ENCODE peak calls at places on chromosomes 7 and 10, in four cellular contexts. One of them, this sample, is unnamed.

GRCh38 chr7:37901236-37901827 is 15.3 kb downstream of the SFRP4 start:
- DNase-seq in HCT116: peak
- DNase-seq in coronary artery: no peak
- DNase-seq in CD8-positive, alpha-beta T cell: no peak
- DNase-seq in this sample: peak

GRCh38 chr10:132110713-132111112 is 45.0 kb downstream of the JAKMIP3 start:
- DNase-seq in HCT116: no peak
- DNase-seq in coronary artery: peak
- DNase-seq in CD8-positive, alpha-beta T cell: no peak
- DNase-seq in this sample: no peak

GRCh38 chr10:133129151-133129853 is 30.7 kb upstream of the KNDC1 start:
- DNase-seq in HCT116: no peak
- DNase-seq in coronary artery: no peak
- DNase-seq in CD8-positive, alpha-beta T cell: no peak
- DNase-seq in this sample: no peak

GRCh38 chr10:74394416-74394969 is 243.5 kb downstream of the ADK start:
- DNase-seq in HCT116: no peak
- DNase-seq in coronary artery: no peak
- DNase-seq in CD8-positive, alpha-beta T cell: no peak
- DNase-seq in this sample: no peak

GRCh38 chr10:102752934-102753664 is 9.4 kb downstream of the WBP1L start:
- DNase-seq in HCT116: no peak
- DNase-seq in coronary artery: no peak
- DNase-seq in CD8-positive, alpha-beta T cell: no peak
- DNase-seq in this sample: peak

GRCh38 chr10:91210435-91210834 is 10.0 kb upstream of the PCGF5 start:
- DNase-seq in HCT116: no peak
- DNase-seq in coronary artery: no peak
- DNase-seq in CD8-positive, alpha-beta T cell: no peak
- DNase-seq in this sample: no peak

GRCh38 chr10:104642311-104643022 is 1.4 kb downstream of the SORCS3 start:
- DNase-seq in HCT116: no peak
- DNase-seq in coronary artery: no peak
- DNase-seq in CD8-positive, alpha-beta T cell: no peak
- DNase-seq in this sample: peak

GRCh38 chr7:77269360-77270075 is 69.9 kb upstream of the FGL2 start:
- DNase-seq in HCT116: no peak
- DNase-seq in coronary artery: no peak
- DNase-seq in CD8-positive, alpha-beta T cell: no peak
- DNase-seq in this sample: no peak

GRCh38 chr10:98029149-98030092 is 1.0 kb downstream of the CRTAC1 start:
- DNase-seq in HCT116: no peak
- DNase-seq in coronary artery: no peak
- DNase-seq in CD8-positive, alpha-beta T cell: no peak
- DNase-seq in this sample: no peak

GRCh38 chr10:69333205-69333604 is 54.9 kb downstream of the HK1 start:
- DNase-seq in HCT116: no peak
- DNase-seq in coronary artery: peak
- DNase-seq in CD8-positive, alpha-beta T cell: no peak
- DNase-seq in this sample: peak

GRCh38 chr7:146700015-146700560 is 583.5 kb downstream of the CNTNAP2 start:
- DNase-seq in HCT116: no peak
- DNase-seq in coronary artery: no peak
- DNase-seq in CD8-positive, alpha-beta T cell: no peak
- DNase-seq in this sample: no peak

GRCh38 chr7:82441916-82442478 is 1.6 kb downstream of the CACNA2D1 start:
- DNase-seq in HCT116: no peak
- DNase-seq in coronary artery: no peak
- DNase-seq in CD8-positive, alpha-beta T cell: no peak
- DNase-seq in this sample: peak

GRCh38 chr7:96199421-96199820 is 122.5 kb downstream of the SLC25A13 start:
- DNase-seq in HCT116: no peak
- DNase-seq in coronary artery: no peak
- DNase-seq in CD8-positive, alpha-beta T cell: no peak
- DNase-seq in this sample: peak

GRCh38 chr7:142855401-142855743 is 496 bp downstream of the EPHB6 start:
- DNase-seq in HCT116: no peak
- DNase-seq in coronary artery: no peak
- DNase-seq in CD8-positive, alpha-beta T cell: no peak
- DNase-seq in this sample: no peak
- H3K4me3 ChIP-seq in HCT116: peak
- H3K4me3 ChIP-seq in coronary artery: peak
- H3K4me3 ChIP-seq in CD8-positive, alpha-beta T cell: peak
- H3K4me3 ChIP-seq in this sample: peak

GRCh38 chr7:137936509-137937201 is 65.2 kb downstream of the CREB3L2 start:
- DNase-seq in HCT116: no peak
- DNase-seq in coronary artery: no peak
- DNase-seq in CD8-positive, alpha-beta T cell: no peak
- DNase-seq in this sample: no peak

GRCh38 chr7:137934176-137934826 is 67.6 kb downstream of the CREB3L2 start:
- DNase-seq in HCT116: no peak
- DNase-seq in coronary artery: no peak
- DNase-seq in CD8-positive, alpha-beta T cell: no peak
- DNase-seq in this sample: no peak

GRCh38 chr7:137933270-137934017 is 68.4 kb downstream of the CREB3L2 start:
- DNase-seq in HCT116: no peak
- DNase-seq in coronary artery: no peak
- DNase-seq in CD8-positive, alpha-beta T cell: no peak
- DNase-seq in this sample: peak

GRCh38 chr7:137935849-137936508 is 65.9 kb downstream of the CREB3L2 start:
- DNase-seq in HCT116: no peak
- DNase-seq in coronary artery: no peak
- DNase-seq in CD8-positive, alpha-beta T cell: peak
- DNase-seq in this sample: no peak

DNA sequence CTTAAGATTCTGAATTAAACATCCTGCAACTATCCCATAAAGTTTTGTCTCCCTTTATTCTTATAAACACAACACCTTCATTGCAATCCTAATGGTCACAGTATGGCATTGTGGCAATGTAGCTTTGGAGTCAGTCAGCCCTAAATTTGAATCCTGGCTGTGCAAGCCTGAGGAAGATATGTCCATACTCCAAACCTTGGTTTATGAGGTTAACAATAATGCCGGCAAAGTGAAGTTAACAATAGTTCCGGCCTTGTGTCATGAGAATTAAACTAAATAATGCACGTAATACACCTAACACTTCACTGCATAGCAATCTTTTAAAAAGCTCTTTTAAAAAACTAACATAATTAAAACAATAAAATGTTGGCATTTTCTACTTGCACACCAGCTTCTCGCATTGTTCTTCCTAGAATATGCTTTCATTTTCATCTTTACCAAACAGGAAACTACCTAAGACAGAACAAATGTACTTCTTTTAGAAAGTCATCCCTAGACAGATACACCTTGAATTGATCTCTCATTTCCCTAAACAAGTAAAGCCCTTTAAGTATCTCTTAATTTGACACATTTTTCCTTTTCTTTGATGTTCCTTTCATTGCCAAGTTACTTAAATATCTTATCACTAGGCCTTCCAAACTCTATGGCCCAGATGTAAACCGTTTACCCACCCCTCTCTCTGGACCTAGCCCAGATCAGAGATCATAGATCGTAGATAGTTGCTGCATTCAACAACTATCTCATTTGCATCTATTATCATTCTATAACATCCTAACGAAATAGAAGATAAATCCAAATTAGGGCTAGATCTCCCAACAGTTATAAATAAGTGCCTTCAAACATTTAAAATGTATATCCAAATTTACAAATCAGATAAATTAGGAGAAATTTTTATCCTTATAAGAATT is 66.7 kb downstream of the CREB3L2 start:
- DNase-seq in HCT116: no peak
- DNase-seq in coronary artery: no peak
- DNase-seq in CD8-positive, alpha-beta T cell: no peak
- DNase-seq in this sample: no peak
- H3K4me3 ChIP-seq in HCT116: no peak
- H3K4me3 ChIP-seq in coronary artery: peak
- H3K4me3 ChIP-seq in CD8-positive, alpha-beta T cell: peak
- H3K4me3 ChIP-seq in this sample: no peak

GRCh38 chr10:99457808-99458207 is 27.4 kb upstream of the GOT1 start:
- DNase-seq in HCT116: no peak
- DNase-seq in coronary artery: no peak
- DNase-seq in CD8-positive, alpha-beta T cell: no peak
- DNase-seq in this sample: peak
- H3K4me3 ChIP-seq in HCT116: no peak
- H3K4me3 ChIP-seq in coronary artery: no peak
- H3K4me3 ChIP-seq in CD8-positive, alpha-beta T cell: no peak
- H3K4me3 ChIP-seq in this sample: no peak

GRCh38 chr10:3775671-3776551 is 9.1 kb downstream of the KLF6 start:
- DNase-seq in HCT116: peak
- DNase-seq in coronary artery: peak
- DNase-seq in CD8-positive, alpha-beta T cell: no peak
- DNase-seq in this sample: peak
- H3K4me3 ChIP-seq in HCT116: no peak
- H3K4me3 ChIP-seq in coronary artery: peak
- H3K4me3 ChIP-seq in CD8-positive, alpha-beta T cell: no peak
- H3K4me3 ChIP-seq in this sample: no peak

DNA sequence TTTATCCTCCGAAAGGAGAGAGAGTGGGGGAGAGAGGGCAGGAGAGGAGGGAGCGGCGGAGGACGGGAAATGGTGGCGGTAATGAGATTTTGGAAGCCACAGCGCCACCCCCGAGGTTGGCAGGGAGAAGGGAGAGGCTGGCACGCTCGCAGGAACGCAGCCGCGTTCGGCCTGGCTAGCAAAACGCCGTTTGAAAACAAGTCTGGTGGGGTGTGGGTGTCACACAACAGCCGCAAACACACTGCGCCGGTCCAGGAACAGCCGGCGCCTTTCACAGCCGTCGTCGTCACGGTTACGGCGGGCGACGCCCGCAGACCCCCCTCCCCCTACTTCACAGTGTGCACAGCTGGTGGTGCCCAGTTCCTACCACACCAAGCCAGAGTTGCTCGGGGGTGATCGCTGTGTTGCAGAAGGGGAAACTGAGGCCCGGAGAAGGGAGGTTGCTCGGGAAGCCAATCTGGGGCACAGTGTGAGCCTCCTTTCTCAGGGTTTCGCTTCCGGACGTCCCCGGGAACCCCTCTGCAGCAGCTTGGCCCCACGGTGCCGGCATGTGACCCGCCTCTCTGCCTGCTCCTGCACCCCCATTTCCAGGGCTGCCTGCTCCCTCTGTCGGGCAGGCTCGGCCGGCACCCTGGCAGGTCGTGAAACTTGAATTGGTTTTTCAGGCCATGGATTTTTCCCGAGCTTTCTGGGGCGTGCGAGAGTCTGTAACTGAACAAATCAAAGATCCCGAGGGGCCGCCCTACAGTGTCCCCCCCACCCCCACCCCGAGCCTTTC is 57.8 kb downstream of the UNCX start:
- DNase-seq in HCT116: no peak
- DNase-seq in coronary artery: no peak
- DNase-seq in CD8-positive, alpha-beta T cell: peak
- DNase-seq in this sample: peak
- H3K4me3 ChIP-seq in HCT116: no peak
- H3K4me3 ChIP-seq in coronary artery: peak
- H3K4me3 ChIP-seq in CD8-positive, alpha-beta T cell: peak
- H3K4me3 ChIP-seq in this sample: peak

DNA sequence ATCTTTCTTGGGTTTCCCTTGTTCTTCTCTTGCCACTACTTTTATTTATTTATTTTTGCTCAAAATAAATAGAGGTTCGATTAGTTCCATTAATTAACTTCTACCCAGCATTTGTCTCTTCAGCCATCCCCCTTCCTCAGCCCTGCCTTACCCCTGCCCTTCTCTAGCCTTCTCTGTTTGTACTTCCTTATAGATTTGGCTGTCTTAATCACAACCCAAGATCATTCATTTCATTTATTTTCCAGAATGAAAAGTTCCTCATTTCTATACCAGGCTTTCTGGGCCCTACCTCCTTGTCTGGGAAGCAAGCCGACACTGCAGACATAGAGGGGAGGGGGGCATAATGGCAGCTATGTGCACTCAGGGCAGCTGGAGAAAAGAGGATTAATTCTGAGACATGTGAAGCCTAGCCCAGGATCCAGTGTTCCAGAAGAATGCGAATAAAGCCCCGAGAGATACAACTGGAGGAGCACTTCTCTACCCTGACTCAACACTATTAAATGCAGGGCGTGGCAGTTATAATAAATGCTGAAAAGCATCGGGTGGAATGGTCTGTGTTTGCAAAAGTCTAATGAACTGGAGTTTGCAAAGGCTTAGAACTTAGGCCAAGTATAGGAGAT is 6.4 kb upstream of the PDCD4 start:
- DNase-seq in HCT116: no peak
- DNase-seq in coronary artery: no peak
- DNase-seq in CD8-positive, alpha-beta T cell: no peak
- DNase-seq in this sample: peak
- H3K4me3 ChIP-seq in HCT116: peak
- H3K4me3 ChIP-seq in coronary artery: no peak
- H3K4me3 ChIP-seq in CD8-positive, alpha-beta T cell: peak
- H3K4me3 ChIP-seq in this sample: no peak

DNA sequence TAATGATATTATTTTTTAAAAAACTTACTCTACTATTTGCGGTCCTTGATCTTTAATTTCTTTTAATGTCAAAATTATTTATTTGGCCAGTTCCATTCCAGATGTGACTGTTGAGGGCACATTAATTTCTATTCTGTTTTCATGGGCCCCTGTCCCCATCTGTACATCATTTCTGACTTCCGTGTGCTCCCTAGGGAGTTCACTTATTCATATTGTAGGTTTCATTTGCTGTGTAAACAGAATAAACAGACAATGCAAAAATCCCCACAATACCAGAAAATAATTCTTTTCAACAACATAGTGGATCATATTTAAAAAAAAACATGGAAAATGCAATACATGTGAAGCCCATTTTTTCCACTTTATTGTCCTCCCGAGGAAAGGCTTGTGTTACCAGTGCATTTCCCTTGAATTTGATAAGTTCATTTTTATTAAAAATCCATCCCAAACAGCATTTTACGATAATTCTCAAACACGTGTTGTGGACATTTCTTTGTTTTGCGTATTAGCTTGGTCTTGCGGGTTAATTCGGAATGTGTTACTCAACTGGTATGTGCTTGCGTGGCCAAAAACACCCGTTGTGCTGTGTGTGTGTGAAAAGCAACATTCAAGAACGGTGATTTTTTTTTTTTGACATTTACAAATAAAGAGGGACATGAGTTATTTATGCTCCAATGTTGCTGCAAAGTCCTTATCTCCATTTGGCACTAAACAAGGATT is 138.4 kb downstream of the MGMT start:
- DNase-seq in HCT116: no peak
- DNase-seq in coronary artery: no peak
- DNase-seq in CD8-positive, alpha-beta T cell: no peak
- DNase-seq in this sample: no peak
- H3K4me3 ChIP-seq in HCT116: no peak
- H3K4me3 ChIP-seq in coronary artery: no peak
- H3K4me3 ChIP-seq in CD8-positive, alpha-beta T cell: no peak
- H3K4me3 ChIP-seq in this sample: no peak

GRCh38 chr7:71132521-71133231 is 732 bp downstream of the GALNT17 start:
- DNase-seq in HCT116: no peak
- DNase-seq in coronary artery: no peak
- DNase-seq in CD8-positive, alpha-beta T cell: no peak
- DNase-seq in this sample: no peak
- H3K4me3 ChIP-seq in HCT116: no peak
- H3K4me3 ChIP-seq in coronary artery: peak
- H3K4me3 ChIP-seq in CD8-positive, alpha-beta T cell: no peak
- H3K4me3 ChIP-seq in this sample: no peak

This sample was measured in fibroblast of the aortic adventitia.